ENCODE peak calls at places on chromosomes 5 and 9, in five cellular contexts. One of them, this sample, is unnamed.

GRCh38 chr9:11204521-11204920 is 591.7 kb upstream of the PTPRD start:
- DNase-seq in esophagus squamous epithelium: no peak
- DNase-seq in heart left ventricle: no peak
- DNase-seq in adrenal gland: no peak
- DNase-seq in transverse colon: no peak
- DNase-seq in this sample: no peak

GRCh38 chr9:5735072-5735471 is 97.8 kb downstream of the ERMP1 start:
- DNase-seq in transverse colon: no peak
- DNase-seq in adrenal gland: no peak
- DNase-seq in esophagus squamous epithelium: no peak
- DNase-seq in heart left ventricle: no peak
- DNase-seq in this sample: no peak

GRCh38 chr5:8857051-8857450 is 688.8 kb downstream of the SEMA5A start:
- DNase-seq in adrenal gland: no peak
- DNase-seq in heart left ventricle: no peak
- DNase-seq in transverse colon: no peak
- DNase-seq in esophagus squamous epithelium: no peak
- DNase-seq in this sample: no peak

GRCh38 chr9:35350212-35350611 is 139.7 kb upstream of the RUSC2 start:
- DNase-seq in esophagus squamous epithelium: no peak
- DNase-seq in transverse colon: no peak
- DNase-seq in heart left ventricle: no peak
- DNase-seq in adrenal gland: no peak
- DNase-seq in this sample: no peak

GRCh38 chr9:135602789-135603481 is 36.4 kb downstream of the GLT6D1 start:
- DNase-seq in heart left ventricle: no peak
- DNase-seq in transverse colon: peak
- DNase-seq in adrenal gland: peak
- DNase-seq in esophagus squamous epithelium: no peak
- DNase-seq in this sample: no peak

GRCh38 chr9:14214693-14215092 is 99.2 kb downstream of the NFIB start:
- DNase-seq in esophagus squamous epithelium: no peak
- DNase-seq in heart left ventricle: no peak
- DNase-seq in adrenal gland: no peak
- DNase-seq in transverse colon: no peak
- DNase-seq in this sample: no peak

GRCh38 chr5:68265347-68265746 is 49.8 kb downstream of the PIK3R1 start:
- DNase-seq in heart left ventricle: peak
- DNase-seq in esophagus squamous epithelium: no peak
- DNase-seq in adrenal gland: no peak
- DNase-seq in transverse colon: no peak
- DNase-seq in this sample: no peak

GRCh38 chr9:69719368-69719767 is 40.4 kb downstream of the PTAR1 start:
- DNase-seq in transverse colon: no peak
- DNase-seq in heart left ventricle: no peak
- DNase-seq in adrenal gland: no peak
- DNase-seq in esophagus squamous epithelium: no peak
- DNase-seq in this sample: no peak

GRCh38 chr5:40260351-40260750 is 419.4 kb upstream of the PTGER4 start:
- DNase-seq in esophagus squamous epithelium: no peak
- DNase-seq in heart left ventricle: peak
- DNase-seq in adrenal gland: peak
- DNase-seq in transverse colon: peak
- DNase-seq in this sample: no peak

GRCh38 chr9:101705135-101705661 is 33.2 kb downstream of the GRIN3A start:
- DNase-seq in adrenal gland: peak
- DNase-seq in heart left ventricle: peak
- DNase-seq in esophagus squamous epithelium: no peak
- DNase-seq in transverse colon: peak
- DNase-seq in this sample: no peak

GRCh38 chr5:1897816-1898450 is 15.2 kb upstream of the IRX4 start:
- DNase-seq in esophagus squamous epithelium: no peak
- DNase-seq in heart left ventricle: no peak
- DNase-seq in adrenal gland: no peak
- DNase-seq in transverse colon: no peak
- DNase-seq in this sample: no peak

GRCh38 chr5:145941096-145941676 is 4.8 kb downstream of the SH3RF2 start:
- DNase-seq in adrenal gland: no peak
- DNase-seq in transverse colon: no peak
- DNase-seq in esophagus squamous epithelium: no peak
- DNase-seq in heart left ventricle: no peak
- DNase-seq in this sample: no peak

GRCh38 chr9:30116673-30117217 is 2267.7 kb upstream of the ACO1 start:
- DNase-seq in heart left ventricle: no peak
- DNase-seq in transverse colon: no peak
- DNase-seq in esophagus squamous epithelium: no peak
- DNase-seq in adrenal gland: no peak
- DNase-seq in this sample: no peak

DNA sequence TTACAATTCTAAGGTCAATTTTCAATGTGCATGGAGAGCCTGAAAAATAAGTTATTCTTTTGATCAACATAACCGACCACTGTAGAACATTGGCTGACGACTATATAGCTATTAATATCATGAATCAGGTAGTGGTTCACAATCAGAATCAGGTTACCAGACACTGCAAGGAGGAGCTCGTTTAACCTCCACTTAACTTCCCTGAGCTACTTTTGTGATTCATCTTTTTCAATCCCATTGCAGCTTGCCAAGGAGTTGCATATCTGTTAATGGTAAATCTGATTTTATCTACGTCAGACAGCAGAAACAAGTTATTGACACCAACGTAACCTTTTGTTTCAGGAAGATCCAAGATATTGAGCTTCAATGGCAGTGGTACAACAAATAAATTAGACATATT is 2263.8 kb upstream of the ACO1 start:
- DNase-seq in esophagus squamous epithelium: no peak
- DNase-seq in heart left ventricle: no peak
- DNase-seq in transverse colon: no peak
- DNase-seq in adrenal gland: no peak
- DNase-seq in this sample: no peak
- TF ChIP-seq POLR2A in esophagus squamous epithelium: no peak
- TF ChIP-seq POLR2A in heart left ventricle: no peak
- TF ChIP-seq POLR2A in transverse colon: no peak
- TF ChIP-seq POLR2A in adrenal gland: no peak
- TF ChIP-seq POLR2A in this sample: no peak

GRCh38 chr5:73816656-73817420 is 190.8 kb downstream of the ARHGEF28 start:
- DNase-seq in esophagus squamous epithelium: no peak
- DNase-seq in transverse colon: no peak
- DNase-seq in heart left ventricle: no peak
- DNase-seq in adrenal gland: no peak
- DNase-seq in this sample: no peak

GRCh38 chr5:73814234-73814846 is 188.3 kb downstream of the ARHGEF28 start:
- DNase-seq in adrenal gland: no peak
- DNase-seq in heart left ventricle: no peak
- DNase-seq in esophagus squamous epithelium: no peak
- DNase-seq in transverse colon: peak
- DNase-seq in this sample: no peak

GRCh38 chr5:73815631-73816030 is 189.6 kb downstream of the ARHGEF28 start:
- DNase-seq in heart left ventricle: no peak
- DNase-seq in transverse colon: no peak
- DNase-seq in adrenal gland: no peak
- DNase-seq in esophagus squamous epithelium: no peak
- DNase-seq in this sample: no peak

GRCh38 chr5:73812457-73812856 is 186.5 kb downstream of the ARHGEF28 start:
- DNase-seq in esophagus squamous epithelium: no peak
- DNase-seq in heart left ventricle: no peak
- DNase-seq in adrenal gland: no peak
- DNase-seq in transverse colon: no peak
- DNase-seq in this sample: no peak

GRCh38 chr5:73812962-73813588 is 187.1 kb downstream of the ARHGEF28 start:
- DNase-seq in transverse colon: peak
- DNase-seq in heart left ventricle: no peak
- DNase-seq in esophagus squamous epithelium: no peak
- DNase-seq in adrenal gland: no peak
- DNase-seq in this sample: no peak
- TF ChIP-seq POLR2A in transverse colon: peak
- TF ChIP-seq POLR2A in heart left ventricle: no peak
- TF ChIP-seq POLR2A in esophagus squamous epithelium: no peak
- TF ChIP-seq POLR2A in adrenal gland: no peak
- TF ChIP-seq POLR2A in this sample: no peak

GRCh38 chr5:177427211-177427822 is 841 bp downstream of the GRK6 start:
- DNase-seq in adrenal gland: no peak
- DNase-seq in transverse colon: no peak
- DNase-seq in esophagus squamous epithelium: no peak
- DNase-seq in heart left ventricle: no peak
- DNase-seq in this sample: no peak

GRCh38 chr5:177426566-177427210 is at the start of gene GRK6:
- DNase-seq in adrenal gland: peak
- DNase-seq in transverse colon: peak
- DNase-seq in esophagus squamous epithelium: no peak
- DNase-seq in heart left ventricle: peak
- DNase-seq in this sample: no peak

GRCh38 chr5:177427919-177428573 is 1.6 kb downstream of the GRK6 start:
- DNase-seq in heart left ventricle: no peak
- DNase-seq in adrenal gland: no peak
- DNase-seq in transverse colon: peak
- DNase-seq in esophagus squamous epithelium: no peak
- DNase-seq in this sample: no peak

GRCh38 chr5:177425196-177425800 is 1.2 kb upstream of the GRK6 start:
- DNase-seq in adrenal gland: no peak
- DNase-seq in heart left ventricle: peak
- DNase-seq in esophagus squamous epithelium: no peak
- DNase-seq in transverse colon: no peak
- DNase-seq in this sample: no peak

GRCh38 chr5:177425801-177426565 is 493 bp upstream of the GRK6 start:
- DNase-seq in transverse colon: peak
- DNase-seq in adrenal gland: peak
- DNase-seq in heart left ventricle: peak
- DNase-seq in esophagus squamous epithelium: peak
- DNase-seq in this sample: peak
- TF ChIP-seq POLR2A in transverse colon: peak
- TF ChIP-seq POLR2A in adrenal gland: peak
- TF ChIP-seq POLR2A in heart left ventricle: peak
- TF ChIP-seq POLR2A in esophagus squamous epithelium: peak
- TF ChIP-seq POLR2A in this sample: peak

DNA sequence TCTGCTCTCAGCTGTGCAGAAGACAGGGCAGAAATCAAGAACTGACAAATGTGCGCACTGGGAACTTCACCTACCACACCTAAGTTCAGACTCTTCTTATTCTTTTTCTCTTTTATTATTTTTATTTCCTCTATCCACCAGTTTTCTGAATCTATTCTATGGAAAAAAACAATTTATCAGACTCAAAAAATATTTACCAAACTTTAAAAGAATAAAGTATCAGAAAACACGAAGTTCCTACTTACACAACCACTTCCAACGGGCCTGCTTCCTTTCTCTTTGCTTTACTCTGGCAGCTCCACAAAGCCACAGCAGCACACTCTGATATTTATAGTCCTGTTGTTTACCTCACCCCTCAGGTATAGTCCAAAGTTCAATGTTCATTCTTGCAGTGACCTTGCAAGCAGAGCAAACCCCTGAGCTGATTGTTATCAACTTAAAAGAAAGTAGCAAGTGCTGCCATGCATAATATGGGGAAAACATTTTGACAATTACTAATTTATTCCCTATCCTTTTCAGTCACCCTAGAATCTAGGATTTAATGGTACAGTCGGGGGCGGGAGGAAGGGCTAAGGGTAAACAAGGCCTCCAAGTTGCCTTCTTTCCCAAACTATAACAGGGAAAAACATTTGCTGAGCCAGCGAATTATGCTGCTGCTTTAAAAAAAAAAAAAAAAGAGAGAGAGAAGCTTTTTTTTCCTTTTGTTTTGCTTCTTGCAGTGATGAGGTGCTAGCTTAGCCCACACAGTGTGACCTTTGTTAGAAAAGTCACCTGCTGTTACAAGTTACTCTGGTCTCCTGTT is at the start of gene SELENOP:
- DNase-seq in esophagus squamous epithelium: no peak
- DNase-seq in transverse colon: peak
- DNase-seq in heart left ventricle: peak
- DNase-seq in adrenal gland: peak
- DNase-seq in this sample: no peak
- TF ChIP-seq POLR2A in esophagus squamous epithelium: peak
- TF ChIP-seq POLR2A in transverse colon: peak
- TF ChIP-seq POLR2A in heart left ventricle: peak
- TF ChIP-seq POLR2A in adrenal gland: peak
- TF ChIP-seq POLR2A in this sample: no peak

GRCh38 chr5:27474054-27474323 is 435.6 kb upstream of the CDH9 start:
- DNase-seq in adrenal gland: no peak
- DNase-seq in heart left ventricle: no peak
- DNase-seq in esophagus squamous epithelium: no peak
- DNase-seq in transverse colon: no peak
- DNase-seq in this sample: no peak

GRCh38 chr5:27473300-27474053 is 435.1 kb upstream of the CDH9 start:
- DNase-seq in adrenal gland: no peak
- DNase-seq in esophagus squamous epithelium: no peak
- DNase-seq in transverse colon: no peak
- DNase-seq in heart left ventricle: no peak
- DNase-seq in this sample: no peak

GRCh38 chr5:27474395-27474794 is 436.0 kb upstream of the CDH9 start:
- DNase-seq in esophagus squamous epithelium: no peak
- DNase-seq in transverse colon: no peak
- DNase-seq in heart left ventricle: no peak
- DNase-seq in adrenal gland: no peak
- DNase-seq in this sample: no peak

GRCh38 chr5:27472875-27473274 is 434.5 kb upstream of the CDH9 start:
- DNase-seq in transverse colon: no peak
- DNase-seq in heart left ventricle: no peak
- DNase-seq in esophagus squamous epithelium: no peak
- DNase-seq in adrenal gland: no peak
- DNase-seq in this sample: no peak

GRCh38 chr5:27472000-27472763 is 433.8 kb upstream of the CDH9 start:
- DNase-seq in transverse colon: no peak
- DNase-seq in adrenal gland: no peak
- DNase-seq in esophagus squamous epithelium: no peak
- DNase-seq in heart left ventricle: no peak
- DNase-seq in this sample: no peak
- TF ChIP-seq POLR2A in transverse colon: no peak
- TF ChIP-seq POLR2A in adrenal gland: no peak
- TF ChIP-seq POLR2A in esophagus squamous epithelium: no peak
- TF ChIP-seq POLR2A in heart left ventricle: no peak
- TF ChIP-seq POLR2A in this sample: peak

DNA sequence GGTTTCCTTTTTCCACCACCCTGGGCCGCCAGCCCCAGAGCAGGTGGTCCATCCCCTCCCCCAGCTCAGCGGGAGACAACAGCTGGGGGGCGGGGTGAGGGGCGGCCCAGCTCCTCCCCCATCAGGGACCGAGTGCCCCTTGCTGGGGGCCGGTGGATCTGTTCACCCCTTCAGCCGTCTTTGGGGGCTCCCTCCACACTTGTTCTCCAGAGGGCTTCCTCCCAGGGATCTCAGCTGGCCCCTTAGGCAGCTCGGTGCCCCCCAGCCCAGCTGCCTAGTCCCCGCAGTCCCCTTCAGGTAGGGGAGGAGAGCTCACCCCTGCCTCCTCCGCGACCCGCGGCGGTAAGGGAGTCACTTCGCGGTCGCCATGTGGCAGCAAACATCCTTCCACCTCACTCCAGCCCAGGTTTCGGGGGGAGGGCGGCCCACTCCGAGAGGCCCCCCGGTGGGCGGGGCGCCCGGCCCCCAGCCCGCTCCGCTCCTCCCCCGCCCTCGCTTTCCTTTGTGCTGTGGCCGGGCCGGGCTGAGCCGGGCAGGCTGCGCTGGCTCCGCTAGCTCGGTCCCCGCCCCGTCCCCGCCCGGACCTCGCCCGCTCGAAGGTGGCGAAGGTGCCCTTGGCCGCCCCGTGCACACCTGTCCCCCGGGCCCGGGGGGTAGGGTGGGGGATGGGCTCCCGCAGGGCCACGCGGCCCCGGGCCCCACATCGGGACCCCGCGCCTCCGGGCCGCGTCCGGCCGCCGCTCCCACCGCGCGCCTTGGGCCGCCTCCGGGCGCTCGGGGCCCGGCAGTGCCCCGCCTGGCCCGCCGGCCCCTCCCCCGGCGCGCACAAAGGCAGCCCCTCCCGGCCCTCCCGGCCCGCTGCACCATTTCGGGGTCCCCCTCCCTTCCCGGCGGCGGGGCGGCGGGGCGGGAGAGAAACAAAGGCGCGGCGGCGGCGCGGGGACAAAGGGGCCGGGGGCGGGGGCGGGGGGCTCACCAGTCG is 683 bp downstream of the DBN1 start:
- DNase-seq in adrenal gland: no peak
- DNase-seq in esophagus squamous epithelium: no peak
- DNase-seq in transverse colon: peak
- DNase-seq in heart left ventricle: no peak
- DNase-seq in this sample: peak
- TF ChIP-seq POLR2A in adrenal gland: no peak
- TF ChIP-seq POLR2A in esophagus squamous epithelium: no peak
- TF ChIP-seq POLR2A in transverse colon: no peak
- TF ChIP-seq POLR2A in heart left ventricle: no peak
- TF ChIP-seq POLR2A in this sample: peak

This sample was measured in GM12891.